ENCODE peak calls at places on chromosomes 3 and 15, in seven cellular contexts. T is lower leg skin, Q is activated gamma-delta T cell treated with Interleukin-2 at 50 U/mL for 16 hours, R is H54, D is psoas muscle, S is AG10803, P is SW 1271. M is an unnamed sample.

GRCh38 chr3:197006446-197006845 is 23.2 kb downstream of the MELTF start:
- DNase-seq in T (no peak), Q (no peak), R (no peak), D (no peak), S (no peak), P (no peak), M (no peak)

GRCh38 chr15:64096486-64097431 is 977 bp downstream of the SNX1 start:
- DNase-seq in T (no peak), Q (no peak), R (no peak), D (no peak), S (peak), P (no peak), M (no peak)

GRCh38 chr15:51667478-51667877 is 13.8 kb upstream of the SCG3 start:
- DNase-seq in T (no peak), Q (no peak), R (no peak), D (no peak), S (no peak), P (no peak), M (no peak)

GRCh38 chr3:195914648-195915473 is 6.5 kb upstream of the TNK2 start:
- DNase-seq in T (peak), Q (peak), R (peak), D (peak), S (peak), P (no peak), M (peak)

GRCh38 chr15:70488002-70488605 is 275.3 kb downstream of the UACA start:
- DNase-seq in T (peak), Q (peak), R (no peak), D (peak), S (peak), P (peak), M (peak)

GRCh38 chr15:40830884-40831283 is 2.4 kb upstream of the PPP1R14D start:
- DNase-seq in T (no peak), Q (no peak), R (no peak), D (no peak), S (no peak), P (no peak), M (no peak)

GRCh38 chr3:67647390-67647878 is 7.0 kb downstream of the SUCLG2 start:
- DNase-seq in T (no peak), Q (no peak), R (peak), D (peak), S (peak), P (peak), M (no peak)

GRCh38 chr3:146067048-146067447 is 93.9 kb downstream of the PLOD2 start:
- DNase-seq in T (no peak), Q (no peak), R (no peak), D (no peak), S (peak), P (no peak), M (no peak)

GRCh38 chr15:57505949-57506391 is 85.7 kb upstream of the MYZAP start:
- DNase-seq in T (peak), Q (no peak), R (no peak), D (no peak), S (peak), P (no peak), M (peak)

GRCh38 chr3:126551839-126552687 is 6.7 kb downstream of the C3orf22 start:
- DNase-seq in T (peak), Q (no peak), R (no peak), D (no peak), S (no peak), P (no peak), M (no peak)

GRCh38 chr3:42544492-42545283 is 37.1 kb downstream of the SEC22C start:
- DNase-seq in T (no peak), Q (no peak), R (no peak), D (no peak), S (no peak), P (no peak), M (no peak)

GRCh38 chr3:36193448-36193847 is 186.9 kb upstream of the STAC start:
- DNase-seq in T (no peak), Q (no peak), R (no peak), D (no peak), S (no peak), P (no peak), M (no peak)

GRCh38 chr15:68479406-68479805 is 47.4 kb upstream of the ITGA11 start:
- DNase-seq in T (no peak), Q (no peak), R (no peak), D (peak), S (peak), P (no peak), M (peak)

GRCh38 chr3:37668431-37668830 is 193.2 kb upstream of the CTDSPL start:
- DNase-seq in T (peak), Q (no peak), R (no peak), D (no peak), S (peak), P (no peak), M (no peak)

GRCh38 chr3:195711813-195712534 is 8.8 kb upstream of the MUC20 start:
- DNase-seq in T (no peak), Q (no peak), R (no peak), D (no peak), S (no peak), P (no peak), M (no peak)

GRCh38 chr3:39144748-39145380 is 8.5 kb downstream of the CSRNP1 start:
- DNase-seq in T (no peak), Q (no peak), R (no peak), D (no peak), S (no peak), P (no peak), M (no peak)

M was measured in osteocyte.